ENCODE peak calls at places on chromosomes 7 and 10, in nine cellular contexts. W is stomach, M is thyroid gland, J is ovary, E is H1, Q is spleen, F is breast epithelium, K is body of pancreas, X is HepG2. O is an unnamed sample.

GRCh38 chr10:8057636-8058273 is 3.3 kb downstream of the GATA3 start:
- DNase-seq in M (no peak), J (no peak), F (no peak), K (no peak), Q (no peak), E (peak), X (no peak), W (no peak), O (no peak)

GRCh38 chr7:7810826-7811225 is 92.4 kb upstream of the RPA3 start:
- DNase-seq in E (no peak), Q (no peak), W (no peak), K (no peak), F (no peak), M (no peak), X (no peak), J (no peak), O (no peak)

GRCh38 chr10:11742009-11742778 is at the start of gene ECHDC3:
- DNase-seq in K (peak), X (no peak), M (peak), Q (peak), W (peak), F (no peak), J (peak), E (peak), O (peak)

GRCh38 chr7:14639329-14639728 is 263.2 kb downstream of the DGKB start:
- DNase-seq in K (no peak), Q (no peak), X (no peak), E (no peak), F (no peak), W (no peak), J (no peak), M (no peak), O (no peak)

GRCh38 chr7:82481499-82482097 is 38.0 kb upstream of the CACNA2D1 start:
- DNase-seq in F (no peak), Q (no peak), M (no peak), E (no peak), X (peak), W (no peak), J (no peak), K (no peak), O (no peak)

GRCh38 chr10:34710391-34710751 is 104.7 kb downstream of the PARD3 start:
- DNase-seq in J (no peak), M (no peak), Q (no peak), X (no peak), E (no peak), K (no peak), F (peak), W (no peak), O (peak)

GRCh38 chr10:132110091-132110490 is 44.3 kb downstream of the JAKMIP3 start:
- DNase-seq in J (peak), F (peak), Q (peak), E (peak), K (no peak), W (peak), X (no peak), M (no peak), O (peak)

GRCh38 chr7:99615989-99616358 is 772 bp upstream of the ZSCAN25 start:
- DNase-seq in X (no peak), Q (no peak), E (no peak), K (no peak), F (no peak), J (no peak), M (no peak), W (no peak), O (no peak)

GRCh38 chr7:104230606-104231005 is 22.8 kb upstream of the ORC5 start:
- DNase-seq in W (no peak), F (no peak), K (no peak), E (no peak), X (no peak), M (no peak), Q (no peak), J (peak), O (no peak)

GRCh38 chr10:124629410-124629809 is 114.8 kb downstream of the FAM53B start:
- DNase-seq in M (peak), X (no peak), W (no peak), K (no peak), Q (no peak), J (no peak), E (no peak), F (no peak), O (no peak)

GRCh38 chr7:74482629-74483401 is 29.1 kb downstream of the GTF2IRD1 start:
- DNase-seq in F (peak), W (no peak), X (peak), Q (no peak), J (no peak), E (no peak), M (peak), K (no peak), O (peak)

GRCh38 chr7:113872981-113873380 is 45.8 kb downstream of the PPP1R3A start:
- DNase-seq in E (no peak), X (no peak), M (no peak), K (no peak), W (no peak), J (no peak), Q (no peak), F (no peak), O (no peak)

GRCh38 chr7:34823650-34824258 is 165.7 kb downstream of the NPSR1 start:
- DNase-seq in Q (no peak), E (peak), F (no peak), J (no peak), X (peak), K (peak), W (peak), M (peak), O (no peak)

GRCh38 chr10:598415-599170 is 90.9 kb downstream of the DIP2C start:
- DNase-seq in Q (no peak), K (no peak), X (no peak), E (no peak), F (no peak), J (no peak), M (no peak), W (no peak), O (peak)

GRCh38 chr7:74503061-74503460 is 49.4 kb downstream of the GTF2IRD1 start:
- DNase-seq in M (no peak), F (no peak), W (peak), K (peak), X (no peak), J (no peak), E (no peak), Q (no peak), O (no peak)

GRCh38 chr7:154640266-154640865 is 362.6 kb downstream of the PAXIP1 start:
- DNase-seq in X (peak), F (no peak), Q (no peak), J (no peak), M (no peak), K (no peak), W (no peak), E (peak), O (no peak)

GRCh38 chr7:154647625-154648024 is 355.3 kb downstream of the PAXIP1 start:
- DNase-seq in E (no peak), M (no peak), F (no peak), J (no peak), Q (no peak), K (no peak), X (no peak), W (no peak), O (no peak)

GRCh38 chr7:154646126-154647013 is 356.6 kb downstream of the PAXIP1 start:
- DNase-seq in Q (no peak), X (no peak), W (no peak), J (no peak), F (no peak), K (no peak), E (no peak), M (no peak), O (no peak)

GRCh38 chr7:154640917-154641316 is 362.0 kb downstream of the PAXIP1 start:
- DNase-seq in W (no peak), M (no peak), F (no peak), E (no peak), Q (no peak), X (no peak), J (no peak), K (no peak), O (no peak)

DNA sequence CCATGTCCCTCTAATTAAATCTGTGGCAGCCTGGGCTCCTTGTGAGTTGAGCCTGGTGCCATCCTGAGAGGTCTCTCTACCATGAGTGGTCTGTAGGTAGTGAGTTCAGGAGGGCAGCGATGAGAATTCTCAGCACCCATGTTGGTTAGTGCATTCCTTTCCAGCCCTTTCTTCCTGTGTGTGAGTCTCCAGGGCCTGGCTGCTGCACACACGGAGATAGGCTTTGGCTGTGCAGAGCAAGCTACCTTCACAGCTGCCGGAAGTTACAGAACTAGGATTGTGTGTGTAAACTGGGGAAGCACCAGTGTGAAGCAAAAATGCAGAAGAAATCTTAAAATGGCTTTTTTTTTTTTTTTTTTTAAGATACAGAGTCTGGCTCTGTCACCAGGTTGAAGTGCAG is 358.6 kb downstream of the PAXIP1 start:
- DNase-seq in W (no peak), K (no peak), Q (no peak), M (no peak), J (no peak), E (no peak), X (no peak), F (no peak), O (no peak)
- H3K27ac ChIP-seq in W (no peak), K (no peak), Q (no peak), M (no peak), J (no peak), E (no peak), X (no peak), F (no peak), O (no peak)

GRCh38 chr7:155705656-155706360 is 61.3 kb downstream of the RBM33 start:
- DNase-seq in Q (no peak), J (no peak), M (no peak), E (no peak), K (no peak), W (no peak), F (no peak), X (no peak), O (no peak)

GRCh38 chr7:155699180-155699579 is 54.7 kb downstream of the RBM33 start:
- DNase-seq in E (no peak), F (no peak), W (no peak), J (no peak), X (no peak), M (no peak), Q (no peak), K (no peak), O (no peak)

GRCh38 chr7:155700847-155701246 is 56.4 kb downstream of the RBM33 start:
- DNase-seq in W (no peak), X (no peak), M (no peak), Q (no peak), E (no peak), J (no peak), K (no peak), F (no peak), O (no peak)

GRCh38 chr7:155701972-155702544 is 57.6 kb downstream of the RBM33 start:
- DNase-seq in J (no peak), Q (no peak), E (no peak), X (no peak), K (no peak), F (no peak), M (no peak), W (no peak), O (no peak)

GRCh38 chr7:155702616-155703015 is 58.2 kb downstream of the RBM33 start:
- DNase-seq in W (no peak), F (no peak), M (no peak), E (no peak), Q (no peak), X (no peak), K (no peak), J (no peak), O (no peak)
- TF ChIP-seq POLR2A in W (no peak), F (no peak), M (no peak), E (no peak), Q (no peak), X (no peak), K (no peak), J (no peak), O (no peak)

GRCh38 chr7:5450549-5451327 is 27.1 kb upstream of the TNRC18 start:
- DNase-seq in M (peak), X (peak), W (peak), F (no peak), J (peak), Q (peak), K (peak), E (peak), O (peak)

GRCh38 chr7:5445991-5446594 is 22.5 kb upstream of the TNRC18 start:
- DNase-seq in M (no peak), X (peak), E (no peak), K (peak), W (no peak), J (peak), F (no peak), Q (no peak), O (no peak)

GRCh38 chr7:5452470-5452899 is 28.9 kb upstream of the TNRC18 start:
- DNase-seq in M (no peak), F (no peak), K (no peak), W (peak), E (no peak), Q (no peak), X (no peak), J (peak), O (no peak)

GRCh38 chr7:5451391-5451790 is 27.8 kb upstream of the TNRC18 start:
- DNase-seq in W (no peak), M (no peak), F (no peak), E (no peak), Q (no peak), X (no peak), K (no peak), J (no peak), O (no peak)

DNA sequence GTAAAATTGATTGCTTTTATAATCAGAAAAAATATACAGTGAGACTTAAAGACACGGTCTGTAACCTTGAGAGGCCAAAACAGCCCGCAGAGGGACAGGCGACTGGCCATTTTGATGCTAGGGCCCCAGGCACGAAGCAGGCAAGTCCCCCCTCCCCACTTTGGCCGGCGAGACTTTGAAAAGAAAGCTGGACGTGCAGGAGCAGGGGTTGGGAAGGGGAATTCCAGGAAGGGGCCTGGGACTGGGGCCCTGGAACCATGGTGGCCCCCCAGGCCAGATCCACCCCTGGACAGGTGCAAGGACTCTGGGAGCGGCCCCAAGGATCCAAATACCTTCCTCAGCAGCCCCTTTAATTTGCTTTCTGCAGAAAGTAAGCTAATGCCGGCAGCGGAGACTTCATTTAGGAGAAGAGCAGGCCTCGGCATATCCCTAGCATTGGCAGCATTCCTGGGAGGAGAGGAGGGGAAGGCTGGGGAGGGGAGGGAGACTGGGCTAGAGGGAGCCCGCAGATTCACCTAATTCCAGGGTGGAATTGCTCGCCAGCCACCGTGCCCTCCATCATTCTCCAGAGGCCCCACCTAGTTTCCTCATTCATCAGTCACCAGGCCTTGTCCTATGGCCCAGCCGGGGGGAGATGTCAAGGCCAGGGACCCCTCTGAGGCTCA is 24.9 kb upstream of the TNRC18 start:
- DNase-seq in J (peak), M (no peak), E (no peak), X (no peak), Q (no peak), K (no peak), W (no peak), F (peak), O (no peak)
- H3K27ac ChIP-seq in J (no peak), M (no peak), E (no peak), X (no peak), Q (no peak), K (no peak), W (no peak), F (no peak), O (no peak)

DNA sequence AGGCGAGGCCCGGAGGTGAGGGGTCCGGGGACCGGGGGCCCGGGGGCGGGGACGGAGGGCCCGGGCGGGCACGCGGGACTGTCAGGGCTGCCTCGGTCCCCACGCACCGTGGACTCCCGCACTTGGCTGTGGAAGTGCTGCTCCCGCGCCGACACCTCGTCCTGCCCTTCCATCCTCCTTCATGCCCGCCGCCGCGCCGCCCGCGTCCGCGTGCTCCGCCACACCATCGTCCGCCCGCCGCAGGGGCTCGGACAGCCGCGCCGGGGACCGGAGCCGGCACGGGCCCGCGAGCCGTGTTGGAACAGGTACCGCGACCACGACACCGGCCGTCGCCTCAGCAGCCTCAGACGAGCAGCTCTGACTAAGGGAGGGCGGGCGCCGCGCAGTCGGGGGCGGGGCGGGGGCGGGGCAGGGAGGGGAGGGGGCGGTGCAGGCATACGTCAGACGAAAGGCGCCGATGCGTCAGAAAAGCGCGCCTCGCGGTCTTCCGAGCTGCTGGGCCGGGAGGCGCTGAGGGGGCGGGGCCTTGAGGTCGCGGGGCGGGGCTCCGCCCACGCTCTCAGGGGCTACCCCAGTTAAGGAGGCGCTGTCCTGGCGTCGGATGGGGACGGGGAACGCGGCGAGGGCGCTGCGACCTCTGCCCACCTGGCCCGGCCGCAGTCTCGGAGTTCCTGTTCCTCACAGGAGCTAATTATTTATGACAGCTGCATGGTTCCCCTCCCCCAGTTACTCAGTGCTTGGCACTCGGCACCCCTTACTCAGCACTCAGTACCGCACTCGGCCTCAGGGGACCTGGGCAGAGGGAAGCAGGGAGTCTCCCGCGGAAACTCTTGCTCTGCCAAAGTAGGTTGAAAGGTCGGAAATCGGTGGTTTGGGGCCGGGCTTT is at the start of gene LMBR1:
- DNase-seq in K (peak), F (peak), E (peak), W (peak), Q (peak), M (peak), X (peak), J (peak), O (peak)
- TF ChIP-seq POLR2A in K (peak), F (peak), E (peak), W (no peak), Q (peak), M (peak), X (peak), J (peak), O (peak)

DNA sequence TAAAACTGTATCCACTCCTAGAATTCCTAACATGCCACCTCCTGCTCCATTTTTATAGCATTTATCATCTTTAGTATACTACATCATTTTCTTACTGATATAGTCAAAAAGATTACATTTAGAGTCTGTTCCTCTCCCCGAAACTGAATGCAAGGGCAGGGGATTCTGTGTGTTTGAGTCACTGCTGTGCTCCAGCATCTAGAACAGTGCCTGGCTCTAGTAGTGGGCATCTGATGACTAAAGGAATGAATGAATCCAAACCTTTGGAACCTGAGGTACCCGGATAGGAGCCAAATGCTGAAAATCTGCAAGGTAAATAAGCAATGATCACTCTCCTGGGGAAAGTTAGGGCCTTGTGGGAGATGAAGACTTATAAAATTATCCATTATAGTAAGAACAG is 18.9 kb downstream of the GOT1 start:
- DNase-seq in J (no peak), W (no peak), M (no peak), Q (no peak), X (no peak), E (no peak), F (no peak), K (no peak), O (no peak)
- H3K27ac ChIP-seq in J (no peak), W (no peak), M (no peak), Q (no peak), X (peak), E (no peak), F (no peak), K (no peak), O (no peak)

GRCh38 chr10:72258617-72259016 is 15.1 kb upstream of the DDIT4 start:
- DNase-seq in E (no peak), Q (no peak), X (no peak), F (no peak), M (no peak), W (no peak), J (no peak), K (no peak), O (no peak)

GRCh38 chr10:72261323-72262018 is 12.3 kb upstream of the DDIT4 start:
- DNase-seq in F (no peak), W (peak), J (no peak), E (no peak), K (peak), X (no peak), M (no peak), Q (no peak), O (no peak)

GRCh38 chr10:72260588-72261322 is 13.0 kb upstream of the DDIT4 start:
- DNase-seq in K (peak), W (peak), F (peak), X (peak), M (peak), J (peak), Q (peak), E (peak), O (peak)

GRCh38 chr10:72259491-72260214 is 14.1 kb upstream of the DDIT4 start:
- DNase-seq in W (no peak), J (no peak), F (no peak), M (peak), K (no peak), Q (no peak), E (no peak), X (no peak), O (no peak)

GRCh38 chr10:72260215-72260587 is 13.5 kb upstream of the DDIT4 start:
- DNase-seq in W (peak), E (no peak), J (no peak), M (peak), F (no peak), X (no peak), K (no peak), Q (no peak), O (no peak)
- TF ChIP-seq POLR2A in W (no peak), E (no peak), J (no peak), M (no peak), F (no peak), X (no peak), K (no peak), Q (no peak), O (no peak)

GRCh38 chr7:96299496-96299895 is 22.4 kb downstream of the SLC25A13 start:
- DNase-seq in E (no peak), F (no peak), W (no peak), J (no peak), Q (no peak), X (no peak), M (no peak), K (no peak), O (no peak)
- H3K27ac ChIP-seq in E (no peak), F (no peak), W (no peak), J (no peak), Q (no peak), X (no peak), M (no peak), K (no peak), O (no peak)

GRCh38 chr10:10431422-10432066 is 586.1 kb upstream of the CELF2 start:
- DNase-seq in X (no peak), F (no peak), K (no peak), E (no peak), M (no peak), Q (no peak), W (no peak), J (no peak), O (no peak)
- TF ChIP-seq POLR2A in X (no peak), F (no peak), K (no peak), E (no peak), M (no peak), Q (no peak), W (no peak), J (no peak), O (no peak)